ENCODE peak calls at places on chromosomes 12 and 14, in six cellular contexts. U is neural progenitor cell, T is ascending aorta, E is psoas muscle, V is tibial artery, J is left lung. K is an unnamed sample.

GRCh38 chr14:59377485-59377884 is 87.7 kb downstream of the GPR135 start:
- DNase-seq in U (no peak), T (no peak), E (no peak), V (no peak), J (no peak), K (no peak)

GRCh38 chr12:9787340-9787737 is 26.6 kb upstream of the CD69 start:
- DNase-seq in U (no peak), T (no peak), E (no peak), V (no peak), J (no peak), K (no peak)

GRCh38 chr12:48977290-48978281 is 536 bp upstream of the WNT1 start:
- DNase-seq in U (peak; percentile 82), T (peak; percentile 80), E (peak; percentile 75), V (no peak), J (peak; percentile 66), K (peak; percentile 71)

GRCh38 chr14:52922656-52923055 is 28.2 kb downstream of the FERMT2 start:
- DNase-seq in U (no peak), T (no peak), E (no peak), V (no peak), J (no peak), K (no peak)

GRCh38 chr12:125100551-125101434 is 35.6 kb downstream of the AACS start:
- DNase-seq in U (peak; percentile 16), T (no peak), E (no peak), V (no peak), J (no peak), K (no peak)

GRCh38 chr14:34981743-34982420 is 910 bp upstream of the SRP54 start:
- DNase-seq in U (peak; percentile 64), T (peak; percentile 71), E (no peak), V (no peak), J (no peak), K (peak; percentile 35)

GRCh38 chr12:96195845-96196451 is 1.8 kb downstream of the ELK3 start:
- DNase-seq in U (peak; percentile 75), T (no peak), E (no peak), V (no peak), J (no peak), K (peak; percentile 26)

GRCh38 chr14:23114669-23115491 is 4.2 kb downstream of the CEBPE start:
- DNase-seq in U (no peak), T (peak; percentile 87), E (peak; percentile 52), V (peak; percentile 64), J (peak; percentile 63), K (no peak)

GRCh38 chr14:105019861-105020814 is 745 bp downstream of the CDCA4 start:
- DNase-seq in U (peak; percentile 73), T (peak; percentile 69), E (peak; percentile 24), V (no peak), J (peak; percentile 53), K (peak; percentile 60)

GRCh38 chr14:30656190-30656632 is 34.1 kb downstream of the SCFD1 start:
- DNase-seq in U (peak; percentile 51), T (no peak), E (no peak), V (no peak), J (no peak), K (peak; percentile 25)

GRCh38 chr14:68820999-68821683 is 28.3 kb upstream of the ZFP36L1 start:
- DNase-seq in U (no peak), T (no peak), E (no peak), V (no peak), J (no peak), K (no peak)

GRCh38 chr12:27970981-27971489 is 1.5 kb downstream of the PTHLH start:
- DNase-seq in U (peak; percentile 61), T (no peak), E (no peak), V (no peak), J (no peak), K (no peak)

GRCh38 chr12:96006727-96007126 is 10.6 kb upstream of the HAL start:
- DNase-seq in U (no peak), T (no peak), E (no peak), V (no peak), J (no peak), K (no peak)

GRCh38 chr12:111359231-111359913 is 9.5 kb downstream of the PHETA1 start:
- DNase-seq in U (no peak), T (no peak), E (no peak), V (no peak), J (no peak), K (no peak)

GRCh38 chr14:22510527-22511110 is 78.4 kb downstream of the DAD1 start:
- DNase-seq in U (no peak), T (no peak), E (no peak), V (no peak), J (no peak), K (no peak)

DNA sequence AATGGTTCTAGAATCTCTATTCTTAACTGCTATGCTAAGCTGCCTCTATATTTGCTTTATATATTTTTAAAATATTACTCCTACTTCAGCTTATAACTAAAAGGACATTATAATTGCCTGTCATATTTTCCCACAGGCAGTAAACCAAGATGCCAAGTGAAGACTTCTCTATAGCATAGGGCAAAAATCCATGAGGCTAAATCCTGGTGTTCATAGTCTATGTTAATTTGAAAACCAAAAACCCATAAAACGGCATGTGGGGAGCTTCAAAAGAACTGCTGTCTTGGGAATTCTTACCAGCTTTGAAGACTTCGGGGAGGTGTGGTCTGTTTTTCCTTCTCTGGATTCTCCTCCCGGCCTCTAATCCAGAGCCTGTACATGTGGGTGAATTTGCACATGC is 62.0 kb upstream of the IFNG-AS1 start:
- DNase-seq in U (no peak), T (no peak), E (no peak), V (no peak), J (no peak), K (no peak)
- H3K4me1 ChIP-seq in U (peaks cover 13% of the 10 kb centered on the region), T (peaks cover 9% of the 10 kb centered on the region), E (peaks cover 24% of the 10 kb centered on the region), V (no peaks in the 10 kb centered on the region), J (no peaks in the 10 kb centered on the region), K (no peaks in the 10 kb centered on the region)

GRCh38 chr14:103221781-103222358 is 98.6 kb downstream of the TNFAIP2 start:
- DNase-seq in U (no peak), T (no peak), E (no peak), V (no peak), J (no peak), K (no peak)

GRCh38 chr14:103223818-103224352 is 100.6 kb downstream of the TNFAIP2 start:
- DNase-seq in U (no peak), T (no peak), E (no peak), V (no peak), J (no peak), K (no peak)

GRCh38 chr14:103220134-103220981 is 97.1 kb downstream of the TNFAIP2 start:
- DNase-seq in U (peak; percentile 64), T (no peak), E (peak; percentile 34), V (no peak), J (no peak), K (no peak)

GRCh38 chr14:103217538-103217937 is 94.3 kb downstream of the TNFAIP2 start:
- DNase-seq in U (no peak), T (no peak), E (no peak), V (no peak), J (no peak), K (no peak)

GRCh38 chr14:103220982-103221641 is 97.9 kb downstream of the TNFAIP2 start:
- DNase-seq in U (no peak), T (no peak), E (no peak), V (no peak), J (no peak), K (no peak)
- H3K4me3 ChIP-seq in U (peak overlapping the region; percentile 45), T (peak overlapping the region; percentile 54), E (peak overlapping the region; percentile 65), V (peak overlapping the region; percentile 16), J (peak overlapping the region; percentile 33), K (no peak overlapping the region)

GRCh38 chr12:54329756-54330155 is 4.8 kb downstream of the COPZ1 start:
- DNase-seq in U (no peak), T (no peak), E (no peak), V (no peak), J (no peak), K (no peak)
- H3K4me1 ChIP-seq in U (peaks cover 10% of the 10 kb centered on the region), T (peaks cover 26% of the 10 kb centered on the region), E (peaks cover 42% of the 10 kb centered on the region), V (no peaks in the 10 kb centered on the region), J (peaks cover 10% of the 10 kb centered on the region), K (peaks cover 35% of the 10 kb centered on the region)

DNA sequence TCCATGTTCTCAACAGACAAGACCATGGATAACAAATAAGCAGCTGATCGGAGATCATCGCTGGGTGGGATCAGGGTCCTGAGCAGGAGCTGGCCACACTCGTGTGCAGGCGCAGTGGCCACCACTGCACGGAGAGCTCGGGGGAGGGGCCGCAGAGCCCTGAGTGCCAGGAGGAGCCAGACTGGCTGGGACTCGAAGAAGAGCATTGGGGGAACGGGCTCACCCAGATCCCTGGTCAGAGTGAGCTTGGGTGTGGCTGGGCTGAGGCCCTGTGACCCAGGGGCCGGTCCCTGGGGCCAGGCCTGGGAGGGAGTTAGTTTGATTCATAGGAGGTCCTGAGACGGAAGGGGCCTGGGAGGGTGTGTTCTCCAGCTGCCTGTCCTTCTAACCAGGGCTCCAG is 47.9 kb downstream of the FBRSL1 start:
- DNase-seq in U (no peak), T (no peak), E (no peak), V (no peak), J (no peak), K (no peak)
- H3K4me3 ChIP-seq in U (no peak overlapping the region), T (no peak overlapping the region), E (no peak overlapping the region), V (no peak overlapping the region), J (no peak overlapping the region), K (no peak overlapping the region)

GRCh38 chr12:109157986-109158385 is 41.6 kb downstream of the ACACB start:
- DNase-seq in U (no peak), T (no peak), E (no peak), V (no peak), J (no peak), K (no peak)
- H3K4me1 ChIP-seq in U (peaks cover 4% of the 10 kb centered on the region), T (peaks cover 4% of the 10 kb centered on the region), E (peaks cover 68% of the 10 kb centered on the region), V (no peaks in the 10 kb centered on the region), J (peaks cover 3% of the 10 kb centered on the region), K (peaks cover 13% of the 10 kb centered on the region)